ENCODE peak calls at places on chromosomes 1 and 21, in eight cellular contexts. H, Z, D, V, U, S, G and K are unnamed samples.

GRCh38 chr1:35449334-35450008 is 107.7 kb downstream of the KIAA0319L start:
- DNase-seq in V (peak; percentile 98), H (no peak), S (peak; percentile 95), U (no peak), Z (peak; percentile 96), G (no peak), D (peak; percentile 88), K (no peak)

GRCh38 chr1:3774503-3775247 is 2.1 kb downstream of the SMIM1 start:
- DNase-seq in Z (no peak), H (no peak), G (no peak), U (no peak), D (no peak), S (peak; percentile 21), V (peak; percentile 24), K (no peak)

GRCh38 chr1:1431006-1431844 is 4.3 kb upstream of the VWA1 start:
- DNase-seq in D (no peak), H (peak; percentile 53), U (no peak), Z (no peak), G (no peak), S (no peak), V (no peak), K (no peak)

GRCh38 chr1:235054466-235054865 is 74.2 kb downstream of the TOMM20 start:
- DNase-seq in H (no peak), G (no peak), U (no peak), S (no peak), Z (no peak), D (no peak), V (no peak), K (no peak)

GRCh38 chr1:43203859-43204258 is 31.7 kb downstream of the CFAP57 start:
- DNase-seq in D (no peak), Z (no peak), H (no peak), U (no peak), V (no peak), S (no peak), G (no peak), K (no peak)

GRCh38 chr1:6447818-6448748 is 17.9 kb downstream of the TNFRSF25 start:
- DNase-seq in Z (no peak), H (peak; percentile 81), V (no peak), S (no peak), U (peak; percentile 82), D (peak; percentile 49), G (no peak), K (peak; percentile 78)

GRCh38 chr1:203278087-203278884 is 27.0 kb upstream of the BTG2 start:
- DNase-seq in V (peak; percentile 85), U (peak; percentile 53), Z (peak; percentile 50), D (no peak), S (peak; percentile 80), H (no peak), G (no peak), K (peak; percentile 69)

GRCh38 chr1:53061123-53061858 is 722 bp upstream of the PODN start:
- DNase-seq in G (no peak), S (no peak), H (no peak), U (no peak), D (no peak), V (peak; percentile 44), Z (no peak), K (no peak)

GRCh38 chr1:40477680-40478057 is 579 bp downstream of the ZFP69 start:
- DNase-seq in D (no peak), S (peak; percentile 28), H (no peak), U (no peak), G (no peak), Z (peak; percentile 23), V (peak; percentile 54), K (peak; percentile 68)

GRCh38 chr21:15139881-15140280 is 75.1 kb upstream of the NRIP1 start:
- DNase-seq in H (no peak), G (no peak), Z (no peak), S (no peak), U (no peak), V (no peak), D (no peak), K (no peak)

GRCh38 chr1:212703991-212704564 is 4.4 kb upstream of the BATF3 start:
- DNase-seq in H (no peak), S (no peak), Z (no peak), D (no peak), U (no peak), V (no peak), G (no peak), K (no peak)

GRCh38 chr21:29125199-29125598 is 5.2 kb upstream of the MAP3K7CL start:
- DNase-seq in H (no peak), Z (no peak), G (peak; percentile 71), U (no peak), V (no peak), D (no peak), S (no peak), K (peak; percentile 66)

GRCh38 chr1:152926091-152926490 is 17.7 kb downstream of the IVL start:
- DNase-seq in Z (peak; percentile 64), D (peak; percentile 78), V (peak; percentile 87), U (no peak), H (peak; percentile 18), S (peak; percentile 6), G (no peak), K (peak; percentile 77)

GRCh38 chr1:33410091-33410701 is 20.7 kb downstream of the PHC2 start:
- DNase-seq in U (peak; percentile 86), H (no peak), V (peak; percentile 93), S (peak; percentile 82), G (no peak), D (peak; percentile 43), Z (no peak), K (no peak)

GRCh38 chr1:60299581-60299980 is 226.0 kb upstream of the C1orf87 start:
- DNase-seq in S (no peak), U (no peak), Z (no peak), H (no peak), D (no peak), G (no peak), V (no peak), K (no peak)

GRCh38 chr1:156104065-156104810 is 10.3 kb upstream of the LMNA start:
- DNase-seq in H (peak; percentile 50), V (peak; percentile 97), U (no peak), Z (peak; percentile 90), D (peak; percentile 62), S (peak; percentile 75), G (no peak), K (no peak)

GRCh38 chr1:4973341-4973740 is 318.9 kb downstream of the AJAP1 start:
- DNase-seq in V (no peak), D (no peak), Z (no peak), U (no peak), G (no peak), H (no peak), S (no peak), K (no peak)

GRCh38 chr1:26017606-26018005 is 4.0 kb upstream of the EXTL1 start:
- DNase-seq in G (no peak), Z (no peak), S (peak; percentile 87), V (peak; percentile 45), U (no peak), D (no peak), H (no peak), K (no peak)

GRCh38 chr21:34519013-34519412 is 7.0 kb upstream of the KCNE1 start:
- DNase-seq in V (no peak), U (no peak), S (no peak), D (no peak), H (no peak), G (no peak), Z (no peak), K (no peak)

GRCh38 chr1:82139751-82140468 is 339.2 kb downstream of the ADGRL2 start:
- DNase-seq in H (no peak), D (no peak), U (no peak), V (no peak), Z (peak; percentile 72), G (no peak), S (no peak), K (no peak)

DNA sequence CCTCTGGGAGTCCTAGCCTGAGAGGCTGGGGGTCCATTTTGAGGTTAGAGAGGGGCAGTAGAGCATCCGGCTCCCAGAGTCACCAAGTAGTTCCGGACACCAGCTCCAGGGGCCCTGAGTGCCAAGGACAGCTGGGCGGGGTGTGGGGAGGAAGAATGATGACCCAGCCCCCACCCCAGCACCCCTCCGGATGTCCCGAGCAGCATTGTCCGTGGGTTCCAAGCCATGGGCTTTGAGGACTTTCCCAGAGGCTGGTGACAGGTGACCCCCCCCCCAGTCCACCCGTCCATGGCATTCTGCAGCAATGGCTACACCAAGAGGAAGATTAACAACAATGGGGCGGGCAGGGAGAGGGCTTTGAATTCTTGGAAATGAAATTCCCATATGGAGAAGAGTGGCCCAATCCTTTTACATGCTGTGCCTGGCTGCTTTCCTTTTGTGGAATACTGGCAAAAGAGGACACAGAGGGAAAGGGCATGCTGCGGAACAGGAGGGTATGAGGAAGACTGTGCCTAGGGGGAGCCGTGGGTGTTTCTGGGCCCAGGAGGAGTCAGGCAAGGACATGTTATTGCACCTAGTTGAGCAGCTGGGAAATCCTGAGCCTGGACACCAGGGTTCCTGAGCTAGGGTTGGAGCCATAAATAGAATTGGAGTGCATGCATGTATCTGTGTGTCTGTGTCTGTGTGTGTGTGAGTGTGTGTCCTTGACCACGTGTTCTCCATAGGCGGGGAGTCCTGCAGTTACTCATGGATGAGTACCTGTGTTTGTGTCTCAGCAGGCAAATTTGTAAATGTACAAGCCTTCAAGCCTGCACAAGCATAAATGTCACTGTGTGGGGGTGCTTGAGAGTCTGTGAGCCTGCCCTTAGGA is 953 bp downstream of the ATP1A2 start:
- DNase-seq in U (no peak), G (no peak), S (peak; percentile 52), V (peak; percentile 46), H (no peak), D (peak; percentile 39), Z (peak; percentile 91), K (no peak)
- H3K9ac ChIP-seq in U (peak overlapping the region; percentile 57), G (no peak overlapping the region), S (no peak overlapping the region), V (no peak overlapping the region), H (no peak overlapping the region), D (no peak overlapping the region), Z (no peak overlapping the region), K (no peak overlapping the region)

GRCh38 chr1:8698012-8698411 is 119.4 kb downstream of the RERE start:
- DNase-seq in D (no peak), G (no peak), U (no peak), S (no peak), Z (no peak), V (no peak), H (no peak), K (no peak)
- H4K20me1 ChIP-seq in D (peaks cover 19% of the 10 kb centered on the region), G (no peaks in the 10 kb centered on the region), U (peaks cover 87% of the 10 kb centered on the region), S (no peaks in the 10 kb centered on the region), Z (no peaks in the 10 kb centered on the region), V (no peaks in the 10 kb centered on the region), H (peaks cover 48% of the 10 kb centered on the region), K (peaks cover 61% of the 10 kb centered on the region)

DNA sequence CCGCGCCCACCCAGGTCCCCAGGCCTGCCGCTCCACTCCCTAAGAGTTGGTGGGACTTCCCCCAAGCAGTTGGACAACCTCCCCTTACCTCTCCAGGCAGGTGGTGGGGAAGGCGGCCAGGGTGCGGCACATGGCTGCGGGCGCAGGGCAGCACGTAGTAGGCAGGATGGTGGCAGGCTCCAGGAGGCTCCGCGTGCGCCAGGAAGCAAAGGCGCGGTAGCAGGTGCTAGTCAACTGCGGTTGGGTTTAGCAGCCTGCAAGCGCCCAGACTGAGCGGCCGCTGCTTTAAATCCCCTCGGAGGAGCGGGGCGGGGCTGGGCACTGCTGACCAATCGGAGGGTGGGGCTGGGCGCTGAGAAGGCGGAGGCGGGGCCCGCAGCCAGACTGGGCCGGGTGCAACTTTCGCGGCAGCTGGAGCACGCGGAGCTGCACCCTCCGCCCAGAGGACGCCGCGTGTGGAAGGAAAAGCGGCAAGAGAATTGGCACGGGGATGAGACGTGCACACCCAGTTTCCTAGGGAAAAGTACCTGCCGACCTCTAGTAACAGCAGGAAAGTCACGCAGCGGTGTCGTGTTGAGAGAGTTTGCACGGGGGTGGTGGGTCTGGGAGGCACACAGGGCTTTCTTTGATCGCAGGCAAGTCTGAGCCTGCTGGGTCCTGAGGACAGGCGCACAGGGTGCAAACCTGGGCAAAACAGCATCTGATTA is at the start of gene RGS16:
- DNase-seq in H (no peak), V (peak; percentile 94), D (peak; percentile 54), S (peak; percentile 78), Z (peak; percentile 84), G (peak; percentile 61), U (peak; percentile 92), K (peak; percentile 98)
- H3K9ac ChIP-seq in H (no peak within 1 kb of the TSS), V (peak within 1 kb of the TSS; percentile 64), D (peak within 1 kb of the TSS; percentile 9), S (no peak within 1 kb of the TSS), Z (no peak within 1 kb of the TSS), G (peak within 1 kb of the TSS; percentile 64), U (no peak within 1 kb of the TSS), K (peak within 1 kb of the TSS; percentile 96)

GRCh38 chr1:116913941-116914340 is 4.2 kb downstream of the PTGFRN start:
- DNase-seq in D (no peak), S (no peak), G (no peak), V (no peak), U (no peak), H (no peak), Z (no peak), K (no peak)
- H4K20me1 ChIP-seq in D (no peaks in the 10 kb centered on the region), S (no peaks in the 10 kb centered on the region), G (no peaks in the 10 kb centered on the region), V (no peaks in the 10 kb centered on the region), U (peaks cover 67% of the 10 kb centered on the region), H (no peaks in the 10 kb centered on the region), Z (no peaks in the 10 kb centered on the region), K (no peaks in the 10 kb centered on the region)